ENCODE peak calls at places on chromosomes 16 and 17, in four cellular contexts. Y is H7, G is NCI-H1930, C is T follicular helper cell. Z is an unnamed sample.
A peak's percentile ranks its signal among the peaks of the same experiment; 100 is the strongest.

GRCh38 chr17:1153795-1154546 is 25.8 kb downstream of the ABR start:
- DNase-seq in Y (peak; percentile 93), G (peak; percentile 61), C (no peak), Z (peak; percentile 62)

GRCh38 chr17:8503368-8503767 is 67.7 kb downstream of the NDEL1 start:
- DNase-seq in Y (no peak), G (no peak), C (no peak), Z (no peak)

GRCh38 chr17:39027037-39027436 is 59.8 kb upstream of the FBXO47 start:
- DNase-seq in Y (peak; percentile 85), G (no peak), C (no peak), Z (peak; percentile 39)

GRCh38 chr17:27415090-27415795 is 41.0 kb upstream of the KSR1 start:
- DNase-seq in Y (no peak), G (no peak), C (no peak), Z (no peak)

GRCh38 chr16:22855231-22855630 is 41.3 kb downstream of the HS3ST2 start:
- DNase-seq in Y (no peak), G (no peak), C (no peak), Z (no peak)

GRCh38 chr17:43350888-43351361 is 47.9 kb upstream of the ARL4D start:
- DNase-seq in Y (no peak), G (no peak), C (no peak), Z (no peak)

GRCh38 chr17:42275527-42276358 is 448 bp downstream of the STAT5B start:
- DNase-seq in Y (peak; percentile 79), G (no peak), C (no peak), Z (no peak)

GRCh38 chr16:20397468-20398074 is 7.0 kb downstream of the PDILT start:
- DNase-seq in Y (no peak), G (no peak), C (no peak), Z (no peak)

GRCh38 chr17:83162035-83162745 is 82.8 kb downstream of the METRNL start:
- DNase-seq in Y (peak; percentile 37), G (no peak), C (no peak), Z (no peak)

GRCh38 chr17:17525956-17526355 is 29.8 kb upstream of the RASD1 start:
- DNase-seq in Y (no peak), G (no peak), C (no peak), Z (no peak)

GRCh38 chr16:66512589-66513404 is 37.1 kb downstream of the TK2 start:
- DNase-seq in Y (no peak), G (no peak), C (no peak), Z (no peak)

Z was measured in NCI-H748 treated with DMSO at 0.1 percent for 48 hours.